ENCODE peak calls at places on chromosomes 16 and 17, in seven cellular contexts. One of them, this sample, is unnamed.

GRCh38 chr16:15966420-15967222 is 17.2 kb downstream of the ABCC1 start:
- DNase-seq in H9: no peak
- DNase-seq in aorta: no peak
- DNase-seq in uterus: no peak
- DNase-seq in tibial artery: no peak
- DNase-seq in HCT116: peak; percentile 92
- DNase-seq in A549: peak; percentile 94
- DNase-seq in this sample: peak; percentile 92

GRCh38 chr16:8660841-8661301 is 13.5 kb upstream of the ABAT start:
- DNase-seq in H9: peak; percentile 84
- DNase-seq in aorta: peak; percentile 63
- DNase-seq in uterus: peak; percentile 41
- DNase-seq in tibial artery: peak; percentile 78
- DNase-seq in HCT116: peak; percentile 62
- DNase-seq in A549: peak; percentile 47
- DNase-seq in this sample: peak; percentile 42

GRCh38 chr16:87178977-87179376 is 138.2 kb downstream of the C16orf95 start:
- DNase-seq in H9: peak; percentile 43
- DNase-seq in aorta: peak; percentile 88
- DNase-seq in uterus: peak; percentile 29
- DNase-seq in tibial artery: no peak
- DNase-seq in HCT116: no peak
- DNase-seq in A549: no peak
- DNase-seq in this sample: peak; percentile 74

GRCh38 chr17:6098050-6098449 is 27.9 kb downstream of the WSCD1 start:
- DNase-seq in H9: no peak
- DNase-seq in aorta: no peak
- DNase-seq in uterus: no peak
- DNase-seq in tibial artery: peak; percentile 9
- DNase-seq in HCT116: no peak
- DNase-seq in A549: no peak
- DNase-seq in this sample: no peak

GRCh38 chr17:37368577-37368976 is 7.2 kb upstream of the C17orf78 start:
- DNase-seq in H9: no peak
- DNase-seq in aorta: no peak
- DNase-seq in uterus: no peak
- DNase-seq in tibial artery: no peak
- DNase-seq in HCT116: no peak
- DNase-seq in A549: no peak
- DNase-seq in this sample: peak; percentile 58

GRCh38 chr16:3755249-3755648 is 37.9 kb upstream of the TRAP1 start:
- DNase-seq in H9: no peak
- DNase-seq in aorta: no peak
- DNase-seq in uterus: no peak
- DNase-seq in tibial artery: no peak
- DNase-seq in HCT116: no peak
- DNase-seq in A549: no peak
- DNase-seq in this sample: peak; percentile 40

GRCh38 chr17:50681260-50682200 is 26.2 kb downstream of the ANKRD40 start:
- DNase-seq in H9: no peak
- DNase-seq in aorta: peak; percentile 58
- DNase-seq in uterus: peak; percentile 70
- DNase-seq in tibial artery: peak; percentile 70
- DNase-seq in HCT116: peak; percentile 73
- DNase-seq in A549: peak; percentile 86
- DNase-seq in this sample: peak; percentile 80

GRCh38 chr16:51125992-51126391 is 25.1 kb downstream of the SALL1 start:
- DNase-seq in H9: no peak
- DNase-seq in aorta: no peak
- DNase-seq in uterus: no peak
- DNase-seq in tibial artery: no peak
- DNase-seq in HCT116: no peak
- DNase-seq in A549: no peak
- DNase-seq in this sample: no peak

GRCh38 chr17:38619937-38620550 is 14.3 kb upstream of the SRCIN1 start:
- DNase-seq in H9: peak; percentile 59
- DNase-seq in aorta: no peak
- DNase-seq in uterus: no peak
- DNase-seq in tibial artery: peak; percentile 34
- DNase-seq in HCT116: no peak
- DNase-seq in A549: no peak
- DNase-seq in this sample: no peak

GRCh38 chr17:11369570-11369969 is 128.6 kb downstream of the SHISA6 start:
- DNase-seq in H9: no peak
- DNase-seq in aorta: no peak
- DNase-seq in uterus: no peak
- DNase-seq in tibial artery: no peak
- DNase-seq in HCT116: no peak
- DNase-seq in A549: no peak
- DNase-seq in this sample: no peak

GRCh38 chr16:4437366-4437765 is 11.7 kb downstream of the DNAJA3 start:
- DNase-seq in H9: no peak
- DNase-seq in aorta: no peak
- DNase-seq in uterus: no peak
- DNase-seq in tibial artery: no peak
- DNase-seq in HCT116: no peak
- DNase-seq in A549: no peak
- DNase-seq in this sample: no peak

GRCh38 chr16:89257281-89257731 is 39.8 kb downstream of the ZNF778 start:
- DNase-seq in H9: peak; percentile 37
- DNase-seq in aorta: peak; percentile 53
- DNase-seq in uterus: no peak
- DNase-seq in tibial artery: no peak
- DNase-seq in HCT116: no peak
- DNase-seq in A549: no peak
- DNase-seq in this sample: no peak

GRCh38 chr17:39400547-39401411 is 647 bp downstream of the FBXL20 start:
- DNase-seq in H9: no peak
- DNase-seq in aorta: peak; percentile 55
- DNase-seq in uterus: no peak
- DNase-seq in tibial artery: peak; percentile 70
- DNase-seq in HCT116: no peak
- DNase-seq in A549: no peak
- DNase-seq in this sample: no peak

GRCh38 chr17:83155128-83156081 is 76.0 kb downstream of the METRNL start:
- DNase-seq in H9: peak; percentile 31
- DNase-seq in aorta: peak; percentile 65
- DNase-seq in uterus: peak; percentile 44
- DNase-seq in tibial artery: peak; percentile 76
- DNase-seq in HCT116: no peak
- DNase-seq in A549: no peak
- DNase-seq in this sample: peak; percentile 19

GRCh38 chr17:56292010-56292409 is 138.7 kb downstream of the ANKFN1 start:
- DNase-seq in H9: no peak
- DNase-seq in aorta: no peak
- DNase-seq in uterus: no peak
- DNase-seq in tibial artery: no peak
- DNase-seq in HCT116: no peak
- DNase-seq in A549: no peak
- DNase-seq in this sample: peak; percentile 56

GRCh38 chr16:52557236-52557635 is 10.3 kb upstream of the TOX3 start:
- DNase-seq in H9: no peak
- DNase-seq in aorta: no peak
- DNase-seq in uterus: no peak
- DNase-seq in tibial artery: no peak
- DNase-seq in HCT116: no peak
- DNase-seq in A549: no peak
- DNase-seq in this sample: no peak

GRCh38 chr17:49495842-49496182 is 719 bp downstream of the NGFR start:
- DNase-seq in H9: no peak
- DNase-seq in aorta: no peak
- DNase-seq in uterus: no peak
- DNase-seq in tibial artery: no peak
- DNase-seq in HCT116: no peak
- DNase-seq in A549: no peak
- DNase-seq in this sample: no peak

GRCh38 chr17:77366558-77367245 is 225.9 kb downstream of the SEC14L1 start:
- DNase-seq in H9: no peak
- DNase-seq in aorta: no peak
- DNase-seq in uterus: peak; percentile 25
- DNase-seq in tibial artery: peak; percentile 77
- DNase-seq in HCT116: no peak
- DNase-seq in A549: no peak
- DNase-seq in this sample: peak; percentile 78

GRCh38 chr17:71655542-71655941 is 465.3 kb upstream of the SOX9 start:
- DNase-seq in H9: no peak
- DNase-seq in aorta: no peak
- DNase-seq in uterus: no peak
- DNase-seq in tibial artery: no peak
- DNase-seq in HCT116: no peak
- DNase-seq in A549: no peak
- DNase-seq in this sample: no peak

DNA sequence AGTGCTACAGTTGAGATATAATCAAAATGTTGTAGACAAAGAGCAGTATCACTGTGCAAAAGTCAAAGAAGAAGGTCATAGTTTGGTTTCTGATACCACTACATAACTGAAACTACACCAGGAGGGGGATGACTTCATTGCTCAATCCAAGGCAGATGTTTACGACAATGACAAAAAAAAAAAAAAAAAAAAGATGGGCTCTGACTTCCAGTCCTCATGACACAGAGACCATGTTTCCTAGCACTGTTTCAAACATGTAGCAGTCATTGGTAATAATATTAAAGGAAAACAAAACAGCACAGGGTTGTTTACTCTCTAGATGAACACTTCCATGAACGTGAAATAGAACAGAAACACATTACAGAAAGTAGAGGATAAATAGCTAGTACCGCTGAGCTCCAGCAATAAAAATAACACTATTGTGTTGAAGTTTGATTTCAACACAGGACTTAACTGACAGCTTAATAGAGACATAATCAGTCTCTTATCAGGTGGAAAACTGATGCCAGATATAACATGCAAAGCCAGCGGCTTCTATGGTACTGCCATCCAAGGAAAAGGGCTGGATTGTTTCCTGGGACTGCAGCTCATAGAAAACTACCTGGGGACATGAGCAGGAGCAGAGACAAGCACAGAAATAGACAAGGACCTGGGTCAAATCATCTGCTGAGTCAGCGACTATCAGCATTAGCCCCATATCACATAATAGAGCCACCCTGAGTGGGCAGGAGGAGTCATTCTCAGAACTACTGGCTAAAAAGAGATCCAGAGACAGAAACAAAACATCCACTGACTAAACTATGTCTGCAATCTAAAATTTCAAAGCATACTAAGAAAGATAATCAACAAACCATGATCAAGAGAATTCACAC is 463.6 kb upstream of the SOX9 start:
- DNase-seq in H9: no peak
- DNase-seq in aorta: no peak
- DNase-seq in uterus: no peak
- DNase-seq in tibial artery: no peak
- DNase-seq in HCT116: no peak
- DNase-seq in A549: no peak
- DNase-seq in this sample: no peak
- H3K4me1 ChIP-seq in H9: no peaks in the 10 kb centered on the region
- H3K4me1 ChIP-seq in aorta: no peaks in the 10 kb centered on the region
- H3K4me1 ChIP-seq in uterus: no peaks in the 10 kb centered on the region
- H3K4me1 ChIP-seq in tibial artery: no peaks in the 10 kb centered on the region
- H3K4me1 ChIP-seq in HCT116: no peaks in the 10 kb centered on the region
- H3K4me1 ChIP-seq in A549: no peaks in the 10 kb centered on the region
- H3K4me1 ChIP-seq in this sample: no peaks in the 10 kb centered on the region

DNA sequence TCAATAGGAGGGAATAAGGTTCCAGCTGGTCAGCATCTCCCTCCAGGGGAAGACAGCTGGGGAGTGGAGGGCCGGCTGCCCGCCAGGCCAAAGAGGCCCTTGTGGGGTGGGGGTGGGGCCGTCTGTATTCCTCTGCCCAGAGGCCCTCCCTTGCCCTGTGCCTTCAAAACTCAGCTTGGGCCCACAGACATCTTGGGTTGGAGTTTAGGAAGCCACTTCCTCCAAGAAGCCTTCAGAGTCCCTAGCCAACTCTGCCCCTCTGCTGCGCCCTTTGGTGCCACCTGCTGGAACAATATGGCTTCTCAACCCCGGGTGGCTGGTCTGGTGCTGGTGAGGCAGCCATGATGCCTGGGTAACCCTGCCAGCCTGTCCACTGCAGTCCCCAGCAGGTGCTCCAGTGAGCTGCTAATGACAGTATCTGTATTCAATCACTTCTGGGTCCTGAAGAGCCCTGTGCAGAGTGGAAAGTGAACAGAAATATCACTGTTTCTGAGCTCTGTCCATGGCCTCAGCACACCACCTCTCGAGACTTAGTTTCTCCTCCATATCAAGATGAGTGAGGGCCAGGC is 16.7 kb downstream of the HSD11B2 start:
- DNase-seq in H9: peak; percentile 71
- DNase-seq in aorta: no peak
- DNase-seq in uterus: peak; percentile 54
- DNase-seq in tibial artery: no peak
- DNase-seq in HCT116: peak; percentile 54
- DNase-seq in A549: peak; percentile 77
- DNase-seq in this sample: no peak
- H3K4me1 ChIP-seq in H9: no peaks in the 10 kb centered on the region
- H3K4me1 ChIP-seq in aorta: no peaks in the 10 kb centered on the region
- H3K4me1 ChIP-seq in uterus: peaks cover 25% of the 10 kb centered on the region
- H3K4me1 ChIP-seq in tibial artery: peaks cover 10% of the 10 kb centered on the region
- H3K4me1 ChIP-seq in HCT116: peaks cover 3% of the 10 kb centered on the region
- H3K4me1 ChIP-seq in A549: peaks cover 20% of the 10 kb centered on the region
- H3K4me1 ChIP-seq in this sample: peaks cover 27% of the 10 kb centered on the region

GRCh38 chr16:67445126-67445426 is 14.2 kb downstream of the HSD11B2 start:
- DNase-seq in H9: no peak
- DNase-seq in aorta: no peak
- DNase-seq in uterus: no peak
- DNase-seq in tibial artery: no peak
- DNase-seq in HCT116: no peak
- DNase-seq in A549: no peak
- DNase-seq in this sample: no peak
- H3K4me1 ChIP-seq in H9: no peaks in the 10 kb centered on the region
- H3K4me1 ChIP-seq in aorta: no peaks in the 10 kb centered on the region
- H3K4me1 ChIP-seq in uterus: peaks cover 36% of the 10 kb centered on the region
- H3K4me1 ChIP-seq in tibial artery: peaks cover 10% of the 10 kb centered on the region
- H3K4me1 ChIP-seq in HCT116: peaks cover 3% of the 10 kb centered on the region
- H3K4me1 ChIP-seq in A549: peaks cover 13% of the 10 kb centered on the region
- H3K4me1 ChIP-seq in this sample: peaks cover 27% of the 10 kb centered on the region

DNA sequence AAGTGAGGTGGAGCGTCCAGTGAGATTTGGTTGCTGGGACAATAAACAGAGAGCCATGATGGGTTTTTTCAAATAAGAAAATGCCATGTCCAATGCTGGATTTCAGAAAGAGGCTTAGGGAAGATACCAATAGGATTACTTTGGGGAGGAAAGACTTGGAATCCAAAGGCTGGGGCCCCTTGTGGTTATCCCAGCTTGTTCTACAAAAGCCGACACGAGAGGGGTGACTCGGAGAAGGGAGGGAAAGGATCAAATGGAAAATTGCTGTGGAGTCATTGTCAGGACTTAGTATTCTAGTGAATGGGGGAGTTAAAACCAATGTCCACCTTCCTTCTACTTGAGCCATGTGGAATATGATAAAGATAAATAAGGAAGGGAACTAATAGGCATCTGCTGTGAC is 305.5 kb downstream of the SOX9 start:
- DNase-seq in H9: no peak
- DNase-seq in aorta: no peak
- DNase-seq in uterus: no peak
- DNase-seq in tibial artery: peak; percentile 4
- DNase-seq in HCT116: no peak
- DNase-seq in A549: no peak
- DNase-seq in this sample: no peak
- H3K4me1 ChIP-seq in H9: no peaks in the 10 kb centered on the region
- H3K4me1 ChIP-seq in aorta: no peaks in the 10 kb centered on the region
- H3K4me1 ChIP-seq in uterus: no peaks in the 10 kb centered on the region
- H3K4me1 ChIP-seq in tibial artery: peaks cover 5% of the 10 kb centered on the region
- H3K4me1 ChIP-seq in HCT116: peaks cover 99% of the 10 kb centered on the region
- H3K4me1 ChIP-seq in A549: peaks cover 97% of the 10 kb centered on the region
- H3K4me1 ChIP-seq in this sample: peaks cover 10% of the 10 kb centered on the region

GRCh38 chr16:1330260-1330914 is 3.1 kb upstream of the BAIAP3 start:
- DNase-seq in H9: peak; percentile 79
- DNase-seq in aorta: no peak
- DNase-seq in uterus: no peak
- DNase-seq in tibial artery: no peak
- DNase-seq in HCT116: no peak
- DNase-seq in A549: no peak
- DNase-seq in this sample: no peak
- H3K4me1 ChIP-seq in H9: no peaks in the 10 kb centered on the region
- H3K4me1 ChIP-seq in aorta: no peaks in the 10 kb centered on the region
- H3K4me1 ChIP-seq in uterus: no peaks in the 10 kb centered on the region
- H3K4me1 ChIP-seq in tibial artery: peaks cover 30% of the 10 kb centered on the region
- H3K4me1 ChIP-seq in HCT116: peaks cover 30% of the 10 kb centered on the region
- H3K4me1 ChIP-seq in A549: peaks cover 29% of the 10 kb centered on the region
- H3K4me1 ChIP-seq in this sample: peaks cover 7% of the 10 kb centered on the region